ENCODE peak calls at places on chromosomes 3 and 15, in ten cellular contexts. G is H54; H is HFF-Myc; O is fibroblast of the aortic adventitia; A is CD4-positive, alpha-beta T cell; L is activated CD4-positive, alpha-beta T cell treated with anti-CD3 and anti-CD28 coated beads, Interleukin-2, amount 50 U/mL, for 1 hour; K is stimulated activated naive CD8-positive, alpha-beta T cell treated with anti-CD3 and anti-CD28 coated beads, Interleukin-15, amount 100 ng/mL, for 72 hours; U is stimulated activated CD4-positive, alpha-beta T cell treated with anti-CD3 and anti-CD28 coated beads, Interleukin-2, amount 100 ng/mL, for 48 hours; Q is stimulated activated effector memory CD8-positive, alpha-beta T cell treated with anti-CD3 and anti-CD28 coated beads, Interleukin-12 subunit alpha, Interleukin-12 subunit beta, amount 100 ng/mL, for 72 hours; T is foreskin fibroblast. I is an unnamed sample.

GRCh38 chr15:100311099-100311751 is 30.6 kb downstream of the ADAMTS17 start:
- DNase-seq in T (no peak), Q (no peak), G (no peak), A (no peak), K (no peak), H (no peak), U (no peak), L (no peak), O (no peak), I (no peak)

GRCh38 chr3:50250514-50250913 is 14.5 kb downstream of the GNAI2 start:
- DNase-seq in H (no peak), Q (no peak), G (no peak), O (no peak), K (no peak), T (no peak), U (no peak), L (no peak), A (no peak), I (no peak)

GRCh38 chr3:77780621-77781020 is 740.7 kb downstream of the ROBO2 start:
- DNase-seq in Q (no peak), A (no peak), G (no peak), K (no peak), O (no peak), U (no peak), H (no peak), L (no peak), T (no peak), I (no peak)

GRCh38 chr15:89433686-89434085 is 62.7 kb downstream of the RHCG start:
- DNase-seq in L (no peak), Q (no peak), O (no peak), T (no peak), G (no peak), A (no peak), U (no peak), H (no peak), K (no peak), I (no peak)

GRCh38 chr3:65761431-65761830 is 277.3 kb downstream of the MAGI1 start:
- DNase-seq in H (no peak), Q (no peak), U (no peak), A (no peak), G (no peak), K (no peak), T (no peak), L (no peak), O (no peak), I (no peak)

GRCh38 chr15:93028632-93029612 is 60.1 kb downstream of the RGMA start:
- DNase-seq in U (no peak), G (no peak), O (peak; percentile 99), H (no peak), K (no peak), Q (no peak), T (peak; percentile 90), L (no peak), A (no peak), I (no peak)

GRCh38 chr3:101676219-101676764 is 640 bp downstream of the ZBTB11 start:
- DNase-seq in H (peak; percentile 79), K (peak; percentile 95), L (peak; percentile 92), A (peak; percentile 97), G (peak; percentile 84), T (peak; percentile 97), U (peak; percentile 88), Q (peak; percentile 88), O (peak; percentile 92), I (peak; percentile 97)

GRCh38 chr3:102037209-102037608 is 187.9 kb downstream of the NFKBIZ start:
- DNase-seq in O (peak; percentile 54), L (no peak), T (no peak), H (no peak), K (no peak), Q (no peak), A (no peak), U (no peak), G (no peak), I (no peak)

GRCh38 chr3:176714034-176714433 is 483.2 kb downstream of the TBL1XR1 start:
- DNase-seq in G (no peak), O (no peak), K (no peak), U (no peak), H (no peak), A (no peak), Q (no peak), L (no peak), T (no peak), I (no peak)

GRCh38 chr3:157247391-157247790 is 87.4 kb upstream of the CCNL1 start:
- DNase-seq in L (no peak), G (no peak), K (no peak), T (no peak), U (no peak), A (no peak), O (no peak), H (no peak), Q (no peak), I (no peak)

GRCh38 chr3:107938128-107938527 is 152.7 kb downstream of the CD47 start:
- DNase-seq in L (peak; percentile 5), A (no peak), Q (no peak), O (peak; percentile 70), H (no peak), T (no peak), K (no peak), U (no peak), G (no peak), I (peak; percentile 36)

GRCh38 chr3:123083446-123084124 is 16.8 kb downstream of the PDIA5 start:
- DNase-seq in L (no peak), K (no peak), U (no peak), H (no peak), A (no peak), T (no peak), O (peak; percentile 87), G (no peak), Q (no peak), I (no peak)

GRCh38 chr3:40307176-40307575 is 2.3 kb upstream of the EIF1B start:
- DNase-seq in T (no peak), G (no peak), Q (no peak), K (no peak), H (no peak), O (no peak), U (no peak), L (no peak), A (no peak), I (no peak)

GRCh38 chr3:42649006-42649405 is 4.5 kb upstream of the ZBTB47 start:
- DNase-seq in H (no peak), Q (no peak), G (no peak), T (no peak), O (no peak), L (no peak), A (no peak), K (no peak), U (no peak), I (no peak)

GRCh38 chr3:138908815-138909214 is 38.1 kb downstream of the FOXL2 start:
- DNase-seq in O (no peak), U (no peak), T (no peak), A (no peak), Q (no peak), G (no peak), K (no peak), L (no peak), H (no peak), I (no peak)

GRCh38 chr15:56772868-56773639 is 39.7 kb upstream of the ZNF280D start:
- DNase-seq in T (no peak), U (no peak), L (no peak), O (no peak), G (no peak), K (no peak), A (no peak), H (no peak), Q (no peak), I (no peak)

I was measured in endothelial cell.